ENCODE peak calls at places on chromosomes 16 and 17, in nine cellular contexts. One of them, this sample, is unnamed.

GRCh38 chr17:19660219-19660870 is 11.8 kb downstream of the ALDH3A2 start:
- DNase-seq in head of caudate nucleus: no peak
- DNase-seq in astrocyte of the spinal cord: no peak
- DNase-seq in fibroblast of mammary gland: no peak
- DNase-seq in prostate gland: no peak
- DNase-seq in T follicular helper cell: no peak
- DNase-seq in stimulated activated CD8-positive, alpha-beta memory T cell treated with anti-CD3 and anti-CD28 coated beads, Interleukin-7, amount 100 ng/mL, for 1 hour: no peak
- DNase-seq in NCI-H446 treated with DMSO at 0.1 percent for 48 hours: no peak
- DNase-seq in NCI-H1694 treated with DMSO at 0.1 percent for 48 hours: no peak
- DNase-seq in this sample: no peak

GRCh38 chr17:259341-259976 is 78.0 kb upstream of the DOC2B start:
- DNase-seq in head of caudate nucleus: no peak
- DNase-seq in astrocyte of the spinal cord: no peak
- DNase-seq in fibroblast of mammary gland: no peak
- DNase-seq in prostate gland: no peak
- DNase-seq in T follicular helper cell: no peak
- DNase-seq in stimulated activated CD8-positive, alpha-beta memory T cell treated with anti-CD3 and anti-CD28 coated beads, Interleukin-7, amount 100 ng/mL, for 1 hour: no peak
- DNase-seq in NCI-H446 treated with DMSO at 0.1 percent for 48 hours: no peak
- DNase-seq in NCI-H1694 treated with DMSO at 0.1 percent for 48 hours: peak
- DNase-seq in this sample: no peak

GRCh38 chr16:3012828-3013420 is at the start of gene CLDN9:
- DNase-seq in head of caudate nucleus: peak
- DNase-seq in astrocyte of the spinal cord: no peak
- DNase-seq in fibroblast of mammary gland: no peak
- DNase-seq in prostate gland: no peak
- DNase-seq in T follicular helper cell: no peak
- DNase-seq in stimulated activated CD8-positive, alpha-beta memory T cell treated with anti-CD3 and anti-CD28 coated beads, Interleukin-7, amount 100 ng/mL, for 1 hour: no peak
- DNase-seq in NCI-H446 treated with DMSO at 0.1 percent for 48 hours: no peak
- DNase-seq in NCI-H1694 treated with DMSO at 0.1 percent for 48 hours: no peak
- DNase-seq in this sample: peak

GRCh38 chr17:46198233-46198632 is 5.0 kb upstream of the KANSL1 start:
- DNase-seq in head of caudate nucleus: no peak
- DNase-seq in astrocyte of the spinal cord: no peak
- DNase-seq in fibroblast of mammary gland: no peak
- DNase-seq in prostate gland: no peak
- DNase-seq in T follicular helper cell: no peak
- DNase-seq in stimulated activated CD8-positive, alpha-beta memory T cell treated with anti-CD3 and anti-CD28 coated beads, Interleukin-7, amount 100 ng/mL, for 1 hour: no peak
- DNase-seq in NCI-H446 treated with DMSO at 0.1 percent for 48 hours: no peak
- DNase-seq in NCI-H1694 treated with DMSO at 0.1 percent for 48 hours: no peak
- DNase-seq in this sample: no peak

GRCh38 chr16:86834451-86835035 is 256.2 kb downstream of the FOXL1 start:
- DNase-seq in head of caudate nucleus: no peak
- DNase-seq in astrocyte of the spinal cord: peak
- DNase-seq in fibroblast of mammary gland: peak
- DNase-seq in prostate gland: no peak
- DNase-seq in T follicular helper cell: no peak
- DNase-seq in stimulated activated CD8-positive, alpha-beta memory T cell treated with anti-CD3 and anti-CD28 coated beads, Interleukin-7, amount 100 ng/mL, for 1 hour: no peak
- DNase-seq in NCI-H446 treated with DMSO at 0.1 percent for 48 hours: no peak
- DNase-seq in NCI-H1694 treated with DMSO at 0.1 percent for 48 hours: no peak
- DNase-seq in this sample: peak

GRCh38 chr16:17426451-17426850 is 44.3 kb downstream of the XYLT1 start:
- DNase-seq in head of caudate nucleus: no peak
- DNase-seq in astrocyte of the spinal cord: no peak
- DNase-seq in fibroblast of mammary gland: peak
- DNase-seq in prostate gland: no peak
- DNase-seq in T follicular helper cell: no peak
- DNase-seq in stimulated activated CD8-positive, alpha-beta memory T cell treated with anti-CD3 and anti-CD28 coated beads, Interleukin-7, amount 100 ng/mL, for 1 hour: no peak
- DNase-seq in NCI-H446 treated with DMSO at 0.1 percent for 48 hours: no peak
- DNase-seq in NCI-H1694 treated with DMSO at 0.1 percent for 48 hours: no peak
- DNase-seq in this sample: no peak

GRCh38 chr16:27217256-27217655 is 13.9 kb downstream of the KDM8 start:
- DNase-seq in head of caudate nucleus: no peak
- DNase-seq in astrocyte of the spinal cord: peak
- DNase-seq in fibroblast of mammary gland: peak
- DNase-seq in prostate gland: no peak
- DNase-seq in T follicular helper cell: no peak
- DNase-seq in stimulated activated CD8-positive, alpha-beta memory T cell treated with anti-CD3 and anti-CD28 coated beads, Interleukin-7, amount 100 ng/mL, for 1 hour: no peak
- DNase-seq in NCI-H446 treated with DMSO at 0.1 percent for 48 hours: no peak
- DNase-seq in NCI-H1694 treated with DMSO at 0.1 percent for 48 hours: no peak
- DNase-seq in this sample: peak

GRCh38 chr17:16100737-16101400 is 101.2 kb downstream of the TTC19 start:
- DNase-seq in head of caudate nucleus: no peak
- DNase-seq in astrocyte of the spinal cord: no peak
- DNase-seq in fibroblast of mammary gland: peak
- DNase-seq in prostate gland: no peak
- DNase-seq in T follicular helper cell: no peak
- DNase-seq in stimulated activated CD8-positive, alpha-beta memory T cell treated with anti-CD3 and anti-CD28 coated beads, Interleukin-7, amount 100 ng/mL, for 1 hour: no peak
- DNase-seq in NCI-H446 treated with DMSO at 0.1 percent for 48 hours: no peak
- DNase-seq in NCI-H1694 treated with DMSO at 0.1 percent for 48 hours: no peak
- DNase-seq in this sample: peak

GRCh38 chr17:57484826-57485565 is 228.7 kb downstream of the MSI2 start:
- DNase-seq in head of caudate nucleus: no peak
- DNase-seq in astrocyte of the spinal cord: no peak
- DNase-seq in fibroblast of mammary gland: no peak
- DNase-seq in prostate gland: no peak
- DNase-seq in T follicular helper cell: no peak
- DNase-seq in stimulated activated CD8-positive, alpha-beta memory T cell treated with anti-CD3 and anti-CD28 coated beads, Interleukin-7, amount 100 ng/mL, for 1 hour: no peak
- DNase-seq in NCI-H446 treated with DMSO at 0.1 percent for 48 hours: no peak
- DNase-seq in NCI-H1694 treated with DMSO at 0.1 percent for 48 hours: no peak
- DNase-seq in this sample: no peak

GRCh38 chr16:12225816-12226480 is 249.4 kb downstream of the SNX29 start:
- DNase-seq in head of caudate nucleus: no peak
- DNase-seq in astrocyte of the spinal cord: no peak
- DNase-seq in fibroblast of mammary gland: peak
- DNase-seq in prostate gland: no peak
- DNase-seq in T follicular helper cell: no peak
- DNase-seq in stimulated activated CD8-positive, alpha-beta memory T cell treated with anti-CD3 and anti-CD28 coated beads, Interleukin-7, amount 100 ng/mL, for 1 hour: no peak
- DNase-seq in NCI-H446 treated with DMSO at 0.1 percent for 48 hours: no peak
- DNase-seq in NCI-H1694 treated with DMSO at 0.1 percent for 48 hours: no peak
- DNase-seq in this sample: no peak

GRCh38 chr17:13650096-13650675 is 48.5 kb upstream of the HS3ST3A1 start:
- DNase-seq in head of caudate nucleus: no peak
- DNase-seq in astrocyte of the spinal cord: no peak
- DNase-seq in fibroblast of mammary gland: no peak
- DNase-seq in prostate gland: no peak
- DNase-seq in T follicular helper cell: no peak
- DNase-seq in stimulated activated CD8-positive, alpha-beta memory T cell treated with anti-CD3 and anti-CD28 coated beads, Interleukin-7, amount 100 ng/mL, for 1 hour: no peak
- DNase-seq in NCI-H446 treated with DMSO at 0.1 percent for 48 hours: no peak
- DNase-seq in NCI-H1694 treated with DMSO at 0.1 percent for 48 hours: no peak
- DNase-seq in this sample: no peak

GRCh38 chr16:57960310-57960709 is 10.6 kb downstream of the CNGB1 start:
- DNase-seq in head of caudate nucleus: no peak
- DNase-seq in astrocyte of the spinal cord: no peak
- DNase-seq in fibroblast of mammary gland: no peak
- DNase-seq in prostate gland: no peak
- DNase-seq in T follicular helper cell: no peak
- DNase-seq in stimulated activated CD8-positive, alpha-beta memory T cell treated with anti-CD3 and anti-CD28 coated beads, Interleukin-7, amount 100 ng/mL, for 1 hour: no peak
- DNase-seq in NCI-H446 treated with DMSO at 0.1 percent for 48 hours: no peak
- DNase-seq in NCI-H1694 treated with DMSO at 0.1 percent for 48 hours: no peak
- DNase-seq in this sample: no peak

GRCh38 chr16:79628501-79628975 is 28.0 kb upstream of the MAF start:
- DNase-seq in head of caudate nucleus: no peak
- DNase-seq in astrocyte of the spinal cord: peak
- DNase-seq in fibroblast of mammary gland: peak
- DNase-seq in prostate gland: no peak
- DNase-seq in T follicular helper cell: no peak
- DNase-seq in stimulated activated CD8-positive, alpha-beta memory T cell treated with anti-CD3 and anti-CD28 coated beads, Interleukin-7, amount 100 ng/mL, for 1 hour: peak
- DNase-seq in NCI-H446 treated with DMSO at 0.1 percent for 48 hours: no peak
- DNase-seq in NCI-H1694 treated with DMSO at 0.1 percent for 48 hours: no peak
- DNase-seq in this sample: peak

GRCh38 chr16:978403-978802 is 3.2 kb upstream of the SOX8 start:
- DNase-seq in head of caudate nucleus: no peak
- DNase-seq in astrocyte of the spinal cord: no peak
- DNase-seq in fibroblast of mammary gland: no peak
- DNase-seq in prostate gland: no peak
- DNase-seq in T follicular helper cell: no peak
- DNase-seq in stimulated activated CD8-positive, alpha-beta memory T cell treated with anti-CD3 and anti-CD28 coated beads, Interleukin-7, amount 100 ng/mL, for 1 hour: no peak
- DNase-seq in NCI-H446 treated with DMSO at 0.1 percent for 48 hours: no peak
- DNase-seq in NCI-H1694 treated with DMSO at 0.1 percent for 48 hours: no peak
- DNase-seq in this sample: no peak

GRCh38 chr16:51012396-51012795 is 138.7 kb downstream of the SALL1 start:
- DNase-seq in head of caudate nucleus: no peak
- DNase-seq in astrocyte of the spinal cord: no peak
- DNase-seq in fibroblast of mammary gland: no peak
- DNase-seq in prostate gland: no peak
- DNase-seq in T follicular helper cell: no peak
- DNase-seq in stimulated activated CD8-positive, alpha-beta memory T cell treated with anti-CD3 and anti-CD28 coated beads, Interleukin-7, amount 100 ng/mL, for 1 hour: no peak
- DNase-seq in NCI-H446 treated with DMSO at 0.1 percent for 48 hours: no peak
- DNase-seq in NCI-H1694 treated with DMSO at 0.1 percent for 48 hours: no peak
- DNase-seq in this sample: no peak

GRCh38 chr16:17469011-17469741 is 1.6 kb downstream of the XYLT1 start:
- DNase-seq in head of caudate nucleus: no peak
- DNase-seq in astrocyte of the spinal cord: peak
- DNase-seq in fibroblast of mammary gland: peak
- DNase-seq in prostate gland: no peak
- DNase-seq in T follicular helper cell: no peak
- DNase-seq in stimulated activated CD8-positive, alpha-beta memory T cell treated with anti-CD3 and anti-CD28 coated beads, Interleukin-7, amount 100 ng/mL, for 1 hour: no peak
- DNase-seq in NCI-H446 treated with DMSO at 0.1 percent for 48 hours: no peak
- DNase-seq in NCI-H1694 treated with DMSO at 0.1 percent for 48 hours: no peak
- DNase-seq in this sample: peak

GRCh38 chr17:17732892-17733670 is 51.8 kb downstream of the RAI1 start:
- DNase-seq in head of caudate nucleus: no peak
- DNase-seq in astrocyte of the spinal cord: peak
- DNase-seq in fibroblast of mammary gland: peak
- DNase-seq in prostate gland: peak
- DNase-seq in T follicular helper cell: no peak
- DNase-seq in stimulated activated CD8-positive, alpha-beta memory T cell treated with anti-CD3 and anti-CD28 coated beads, Interleukin-7, amount 100 ng/mL, for 1 hour: no peak
- DNase-seq in NCI-H446 treated with DMSO at 0.1 percent for 48 hours: no peak
- DNase-seq in NCI-H1694 treated with DMSO at 0.1 percent for 48 hours: no peak
- DNase-seq in this sample: peak

GRCh38 chr17:64343833-64344637 is 46.6 kb downstream of the PECAM1 start:
- DNase-seq in head of caudate nucleus: no peak
- DNase-seq in astrocyte of the spinal cord: peak
- DNase-seq in fibroblast of mammary gland: peak
- DNase-seq in prostate gland: peak
- DNase-seq in T follicular helper cell: peak
- DNase-seq in stimulated activated CD8-positive, alpha-beta memory T cell treated with anti-CD3 and anti-CD28 coated beads, Interleukin-7, amount 100 ng/mL, for 1 hour: no peak
- DNase-seq in NCI-H446 treated with DMSO at 0.1 percent for 48 hours: no peak
- DNase-seq in NCI-H1694 treated with DMSO at 0.1 percent for 48 hours: peak
- DNase-seq in this sample: peak

GRCh38 chr17:68993112-68993511 is 37.9 kb upstream of the ABCA8 start:
- DNase-seq in head of caudate nucleus: no peak
- DNase-seq in astrocyte of the spinal cord: peak
- DNase-seq in fibroblast of mammary gland: peak
- DNase-seq in prostate gland: no peak
- DNase-seq in T follicular helper cell: no peak
- DNase-seq in stimulated activated CD8-positive, alpha-beta memory T cell treated with anti-CD3 and anti-CD28 coated beads, Interleukin-7, amount 100 ng/mL, for 1 hour: no peak
- DNase-seq in NCI-H446 treated with DMSO at 0.1 percent for 48 hours: no peak
- DNase-seq in NCI-H1694 treated with DMSO at 0.1 percent for 48 hours: no peak
- DNase-seq in this sample: no peak

GRCh38 chr17:7560172-7561027 is 1.3 kb upstream of the SENP3 start:
- DNase-seq in head of caudate nucleus: peak
- DNase-seq in astrocyte of the spinal cord: peak
- DNase-seq in fibroblast of mammary gland: peak
- DNase-seq in prostate gland: peak
- DNase-seq in T follicular helper cell: no peak
- DNase-seq in stimulated activated CD8-positive, alpha-beta memory T cell treated with anti-CD3 and anti-CD28 coated beads, Interleukin-7, amount 100 ng/mL, for 1 hour: no peak
- DNase-seq in NCI-H446 treated with DMSO at 0.1 percent for 48 hours: no peak
- DNase-seq in NCI-H1694 treated with DMSO at 0.1 percent for 48 hours: no peak
- DNase-seq in this sample: peak

GRCh38 chr16:11740567-11740966 is 2.1 kb downstream of the TXNDC11 start:
- DNase-seq in head of caudate nucleus: no peak
- DNase-seq in astrocyte of the spinal cord: no peak
- DNase-seq in fibroblast of mammary gland: no peak
- DNase-seq in prostate gland: no peak
- DNase-seq in T follicular helper cell: no peak
- DNase-seq in stimulated activated CD8-positive, alpha-beta memory T cell treated with anti-CD3 and anti-CD28 coated beads, Interleukin-7, amount 100 ng/mL, for 1 hour: no peak
- DNase-seq in NCI-H446 treated with DMSO at 0.1 percent for 48 hours: no peak
- DNase-seq in NCI-H1694 treated with DMSO at 0.1 percent for 48 hours: no peak
- DNase-seq in this sample: no peak

GRCh38 chr17:75617218-75617617 is 16.0 kb upstream of the SMIM5 start:
- DNase-seq in head of caudate nucleus: no peak
- DNase-seq in astrocyte of the spinal cord: no peak
- DNase-seq in fibroblast of mammary gland: no peak
- DNase-seq in prostate gland: no peak
- DNase-seq in T follicular helper cell: no peak
- DNase-seq in stimulated activated CD8-positive, alpha-beta memory T cell treated with anti-CD3 and anti-CD28 coated beads, Interleukin-7, amount 100 ng/mL, for 1 hour: no peak
- DNase-seq in NCI-H446 treated with DMSO at 0.1 percent for 48 hours: no peak
- DNase-seq in NCI-H1694 treated with DMSO at 0.1 percent for 48 hours: no peak
- DNase-seq in this sample: no peak

GRCh38 chr17:34579017-34579946 is at the start of gene TMEM132E:
- DNase-seq in head of caudate nucleus: peak
- DNase-seq in astrocyte of the spinal cord: no peak
- DNase-seq in fibroblast of mammary gland: no peak
- DNase-seq in prostate gland: peak
- DNase-seq in T follicular helper cell: no peak
- DNase-seq in stimulated activated CD8-positive, alpha-beta memory T cell treated with anti-CD3 and anti-CD28 coated beads, Interleukin-7, amount 100 ng/mL, for 1 hour: no peak
- DNase-seq in NCI-H446 treated with DMSO at 0.1 percent for 48 hours: no peak
- DNase-seq in NCI-H1694 treated with DMSO at 0.1 percent for 48 hours: peak
- DNase-seq in this sample: peak

GRCh38 chr17:40646791-40647548 is 648 bp downstream of the SMARCE1 start:
- DNase-seq in head of caudate nucleus: no peak
- DNase-seq in astrocyte of the spinal cord: no peak
- DNase-seq in fibroblast of mammary gland: peak
- DNase-seq in prostate gland: no peak
- DNase-seq in T follicular helper cell: peak
- DNase-seq in stimulated activated CD8-positive, alpha-beta memory T cell treated with anti-CD3 and anti-CD28 coated beads, Interleukin-7, amount 100 ng/mL, for 1 hour: no peak
- DNase-seq in NCI-H446 treated with DMSO at 0.1 percent for 48 hours: no peak
- DNase-seq in NCI-H1694 treated with DMSO at 0.1 percent for 48 hours: no peak
- DNase-seq in this sample: peak

GRCh38 chr16:6008656-6009055 is 911.1 kb upstream of the EEF2KMT start:
- DNase-seq in head of caudate nucleus: no peak
- DNase-seq in astrocyte of the spinal cord: no peak
- DNase-seq in fibroblast of mammary gland: no peak
- DNase-seq in prostate gland: no peak
- DNase-seq in T follicular helper cell: no peak
- DNase-seq in stimulated activated CD8-positive, alpha-beta memory T cell treated with anti-CD3 and anti-CD28 coated beads, Interleukin-7, amount 100 ng/mL, for 1 hour: no peak
- DNase-seq in NCI-H446 treated with DMSO at 0.1 percent for 48 hours: no peak
- DNase-seq in NCI-H1694 treated with DMSO at 0.1 percent for 48 hours: no peak
- DNase-seq in this sample: no peak

GRCh38 chr16:71626018-71626857 is at the start of gene MARVELD3:
- DNase-seq in head of caudate nucleus: no peak
- DNase-seq in astrocyte of the spinal cord: no peak
- DNase-seq in fibroblast of mammary gland: no peak
- DNase-seq in prostate gland: peak
- DNase-seq in T follicular helper cell: no peak
- DNase-seq in stimulated activated CD8-positive, alpha-beta memory T cell treated with anti-CD3 and anti-CD28 coated beads, Interleukin-7, amount 100 ng/mL, for 1 hour: no peak
- DNase-seq in NCI-H446 treated with DMSO at 0.1 percent for 48 hours: no peak
- DNase-seq in NCI-H1694 treated with DMSO at 0.1 percent for 48 hours: no peak
- DNase-seq in this sample: no peak

GRCh38 chr17:35372846-35373531 is 432 bp downstream of the SLFN11 start:
- DNase-seq in head of caudate nucleus: no peak
- DNase-seq in astrocyte of the spinal cord: no peak
- DNase-seq in fibroblast of mammary gland: peak
- DNase-seq in prostate gland: peak
- DNase-seq in T follicular helper cell: peak
- DNase-seq in stimulated activated CD8-positive, alpha-beta memory T cell treated with anti-CD3 and anti-CD28 coated beads, Interleukin-7, amount 100 ng/mL, for 1 hour: no peak
- DNase-seq in NCI-H446 treated with DMSO at 0.1 percent for 48 hours: no peak
- DNase-seq in NCI-H1694 treated with DMSO at 0.1 percent for 48 hours: no peak
- DNase-seq in this sample: peak

GRCh38 chr16:48365601-48366164 is 19.5 kb downstream of the SIAH1 start:
- DNase-seq in head of caudate nucleus: peak
- DNase-seq in astrocyte of the spinal cord: peak
- DNase-seq in fibroblast of mammary gland: peak
- DNase-seq in prostate gland: peak
- DNase-seq in T follicular helper cell: peak
- DNase-seq in stimulated activated CD8-positive, alpha-beta memory T cell treated with anti-CD3 and anti-CD28 coated beads, Interleukin-7, amount 100 ng/mL, for 1 hour: peak
- DNase-seq in NCI-H446 treated with DMSO at 0.1 percent for 48 hours: no peak
- DNase-seq in NCI-H1694 treated with DMSO at 0.1 percent for 48 hours: peak
- DNase-seq in this sample: peak

GRCh38 chr17:46135126-46135812 is 58.0 kb downstream of the KANSL1 start:
- DNase-seq in head of caudate nucleus: no peak
- DNase-seq in astrocyte of the spinal cord: no peak
- DNase-seq in fibroblast of mammary gland: no peak
- DNase-seq in prostate gland: no peak
- DNase-seq in T follicular helper cell: no peak
- DNase-seq in stimulated activated CD8-positive, alpha-beta memory T cell treated with anti-CD3 and anti-CD28 coated beads, Interleukin-7, amount 100 ng/mL, for 1 hour: no peak
- DNase-seq in NCI-H446 treated with DMSO at 0.1 percent for 48 hours: no peak
- DNase-seq in NCI-H1694 treated with DMSO at 0.1 percent for 48 hours: no peak
- DNase-seq in this sample: no peak

GRCh38 chr17:42872251-42872965 is 21.4 kb downstream of the AOC3 start:
- DNase-seq in head of caudate nucleus: no peak
- DNase-seq in astrocyte of the spinal cord: no peak
- DNase-seq in fibroblast of mammary gland: no peak
- DNase-seq in prostate gland: no peak
- DNase-seq in T follicular helper cell: no peak
- DNase-seq in stimulated activated CD8-positive, alpha-beta memory T cell treated with anti-CD3 and anti-CD28 coated beads, Interleukin-7, amount 100 ng/mL, for 1 hour: no peak
- DNase-seq in NCI-H446 treated with DMSO at 0.1 percent for 48 hours: no peak
- DNase-seq in NCI-H1694 treated with DMSO at 0.1 percent for 48 hours: no peak
- DNase-seq in this sample: no peak

GRCh38 chr17:968812-969766 is 10.5 kb downstream of the NXN start:
- DNase-seq in head of caudate nucleus: no peak
- DNase-seq in astrocyte of the spinal cord: no peak
- DNase-seq in fibroblast of mammary gland: peak
- DNase-seq in prostate gland: no peak
- DNase-seq in T follicular helper cell: no peak
- DNase-seq in stimulated activated CD8-positive, alpha-beta memory T cell treated with anti-CD3 and anti-CD28 coated beads, Interleukin-7, amount 100 ng/mL, for 1 hour: no peak
- DNase-seq in NCI-H446 treated with DMSO at 0.1 percent for 48 hours: no peak
- DNase-seq in NCI-H1694 treated with DMSO at 0.1 percent for 48 hours: no peak
- DNase-seq in this sample: no peak

This sample was measured in Daoy.